ENCODE peak calls at places on chromosomes 2 and 18, in four cellular contexts. S is GM23338, F is HCT116, U is SK-N-SH. O is an unnamed sample.

GRCh38 chr2:88729061-88729745 is 37.7 kb downstream of the RPIA start:
- DNase-seq in S (no peak), F (no peak), U (no peak), O (no peak)

GRCh38 chr2:64675860-64676259 is 22.1 kb upstream of the SERTAD2 start:
- DNase-seq in S (no peak), F (no peak), U (no peak), O (peak; percentile 30)

GRCh38 chr18:6994053-6994452 is 123.5 kb downstream of the LAMA1 start:
- DNase-seq in S (no peak), F (no peak), U (no peak), O (peak; percentile 17)

GRCh38 chr2:118388771-118389170 is 300.5 kb downstream of the INSIG2 start:
- DNase-seq in S (no peak), F (no peak), U (no peak), O (no peak)

GRCh38 chr2:112688086-112688880 is 32.5 kb upstream of the NT5DC4 start:
- DNase-seq in S (no peak), F (no peak), U (no peak), O (no peak)

GRCh38 chr2:102753563-102754159 is 8.2 kb upstream of the TMEM182 start:
- DNase-seq in S (peak; percentile 74), F (peak; percentile 32), U (peak; percentile 18), O (peak; percentile 71)

GRCh38 chr2:203225423-203226039 is 13.3 kb upstream of the CYP20A1 start:
- DNase-seq in S (peak; percentile 58), F (peak; percentile 13), U (no peak), O (peak; percentile 17)

GRCh38 chr2:67251741-67252140 is 145.4 kb upstream of the ETAA1 start:
- DNase-seq in S (no peak), F (no peak), U (no peak), O (no peak)

GRCh38 chr18:12256946-12257345 is 2.8 kb downstream of the CIDEA start:
- DNase-seq in S (no peak), F (no peak), U (no peak), O (no peak)

GRCh38 chr2:234555616-234556249 is 58.9 kb upstream of the ARL4C start:
- DNase-seq in S (no peak), F (no peak), U (peak; percentile 33), O (no peak)

GRCh38 chr2:176891857-176892256 is 320.7 kb upstream of the HNRNPA3 start:
- DNase-seq in S (no peak), F (no peak), U (no peak), O (no peak)

GRCh38 chr2:157172866-157173578 is 84.5 kb upstream of the GALNT5 start:
- DNase-seq in S (no peak), F (no peak), U (no peak), O (no peak)

GRCh38 chr2:44479127-44479887 is 117.6 kb downstream of the CAMKMT start:
- DNase-seq in S (peak; percentile 93), F (peak; percentile 72), U (peak; percentile 81), O (peak; percentile 87)

GRCh38 chr2:177295479-177295878 is 31.0 kb upstream of the NFE2L2 start:
- DNase-seq in S (no peak), F (no peak), U (no peak), O (peak; percentile 34)

GRCh38 chr2:120264995-120265394 is 12.3 kb downstream of the RALB start:
- DNase-seq in S (no peak), F (no peak), U (no peak), O (no peak)

GRCh38 chr2:207694811-207695281 is 16.6 kb upstream of the CCNYL1 start:
- DNase-seq in S (no peak), F (no peak), U (no peak), O (no peak)

GRCh38 chr2:84788027-84788426 is 92.9 kb downstream of the TRABD2A start:
- DNase-seq in S (no peak), F (no peak), U (no peak), O (no peak)

GRCh38 chr2:237129625-237130263 is 44.1 kb downstream of the COPS8 start:
- DNase-seq in S (no peak), F (no peak), U (no peak), O (no peak)

GRCh38 chr2:31660165-31660564 is 79.4 kb upstream of the SRD5A2 start:
- DNase-seq in S (no peak), F (no peak), U (no peak), O (no peak)

DNA sequence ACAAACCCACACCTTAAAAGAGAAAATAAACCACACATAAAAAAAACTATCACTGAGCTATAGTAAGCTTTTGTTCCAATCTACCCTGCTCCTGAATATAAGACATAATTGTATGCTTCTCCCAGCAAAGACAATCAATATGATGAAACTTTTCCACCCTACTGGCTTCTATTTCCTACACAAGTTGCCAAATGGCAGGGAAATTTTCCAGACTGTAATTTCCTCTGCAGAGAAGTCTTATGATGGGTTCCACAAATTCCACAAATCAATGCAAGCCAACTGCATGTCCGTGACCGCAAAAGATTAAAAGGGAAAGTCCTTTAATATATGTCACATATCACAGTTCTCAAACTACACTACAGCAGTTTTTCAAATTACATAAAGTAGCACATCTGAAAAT is 61.3 kb downstream of the RPL31 start:
- DNase-seq in S (no peak), F (no peak), U (no peak), O (no peak)
- H3K4me1 ChIP-seq in S (no peaks in the 10 kb centered on the region), F (peaks cover 27% of the 10 kb centered on the region), U (peaks cover 6% of the 10 kb centered on the region), O (peaks cover 9% of the 10 kb centered on the region)

GRCh38 chr2:46275995-46276394 is 21.2 kb upstream of the EPAS1 start:
- DNase-seq in S (peak; percentile 74), F (no peak), U (no peak), O (no peak)
- TF ChIP-seq EZH2phosphoT487 in S (no peak), F (no peak), U (no peak), O (no peak)

GRCh38 chr2:221817878-221818277 is 245.8 kb upstream of the EPHA4 start:
- DNase-seq in S (no peak), F (no peak), U (no peak), O (no peak)
- H2AFZ ChIP-seq in S (peak overlapping the region; percentile 44), F (no peak overlapping the region), U (no peak overlapping the region), O (no peak overlapping the region)

GRCh38 chr2:101735166-101735533 is 37.6 kb downstream of the MAP4K4 start:
- DNase-seq in S (no peak), F (no peak), U (no peak), O (no peak)

GRCh38 chr2:101736233-101736632 is 38.7 kb downstream of the MAP4K4 start:
- DNase-seq in S (no peak), F (no peak), U (no peak), O (no peak)

GRCh38 chr2:101732773-101733256 is 35.3 kb downstream of the MAP4K4 start:
- DNase-seq in S (no peak), F (no peak), U (no peak), O (no peak)

GRCh38 chr2:101733257-101733993 is 35.9 kb downstream of the MAP4K4 start:
- DNase-seq in S (no peak), F (no peak), U (no peak), O (no peak)

DNA sequence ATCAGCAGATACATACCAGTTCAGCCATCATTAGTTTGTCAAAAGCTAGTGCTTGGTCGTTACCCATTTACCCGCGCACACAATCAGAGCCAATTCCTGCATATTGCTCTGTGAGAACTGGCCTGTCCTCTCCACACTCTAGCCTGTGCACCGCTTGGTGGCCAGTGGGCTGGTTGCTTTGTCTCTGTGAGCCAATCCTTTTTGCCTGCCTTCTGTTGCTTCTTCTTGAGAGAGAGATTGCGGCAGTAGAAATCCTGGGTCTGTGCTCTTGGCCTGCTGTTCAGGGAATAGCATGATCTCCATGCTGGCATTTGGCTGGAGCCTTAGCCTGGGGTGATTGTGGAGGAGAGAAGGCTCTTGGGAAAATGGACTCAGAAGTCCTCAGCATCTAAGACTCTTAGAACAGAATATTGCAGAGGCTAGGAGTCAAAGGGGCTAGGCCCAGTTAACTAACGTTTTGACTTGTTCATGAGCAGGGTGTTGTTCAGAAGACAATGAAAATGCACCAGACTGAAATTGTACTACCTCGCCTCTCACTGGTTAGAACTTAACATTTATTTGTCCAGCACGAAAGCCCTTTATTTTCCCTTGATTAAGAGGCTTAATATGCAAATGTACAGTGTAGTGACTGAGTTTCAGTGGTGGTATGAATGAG is 37.1 kb downstream of the MAP4K4 start:
- DNase-seq in S (no peak), F (no peak), U (no peak), O (no peak)
- H3K4me1 ChIP-seq in S (peaks cover 48% of the 10 kb centered on the region), F (peaks cover 4% of the 10 kb centered on the region), U (peaks cover 34% of the 10 kb centered on the region), O (peaks cover 36% of the 10 kb centered on the region)

DNA sequence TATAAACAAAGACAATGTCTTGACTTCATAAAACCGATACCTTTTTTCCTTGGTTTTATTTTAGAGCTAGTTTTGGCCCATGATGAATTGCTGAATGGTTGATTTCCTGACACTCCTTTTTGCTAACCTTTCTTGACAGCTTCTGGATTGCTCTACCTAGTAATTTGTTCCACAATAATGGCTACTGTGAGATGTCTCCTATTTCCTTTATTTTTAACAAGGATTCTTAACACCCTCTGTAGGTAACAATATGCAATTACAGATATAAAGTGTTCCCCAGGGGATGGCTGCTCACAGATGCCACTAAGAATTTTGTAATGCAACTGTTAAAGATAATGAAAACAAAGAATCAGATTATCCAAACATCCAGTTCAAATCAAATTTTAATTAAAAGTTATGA is 100.8 kb upstream of the ATP5MC3 start:
- DNase-seq in S (peak; percentile 68), F (peak; percentile 27), U (peak; percentile 64), O (peak; percentile 26)
- TF ChIP-seq EZH2phosphoT487 in S (no peak), F (no peak), U (no peak), O (no peak)

GRCh38 chr18:75472906-75473305 is 45.4 kb upstream of the SMIM21 start:
- DNase-seq in S (no peak), F (no peak), U (no peak), O (no peak)
- H2AFZ ChIP-seq in S (no peak overlapping the region), F (no peak overlapping the region), U (no peak overlapping the region), O (no peak overlapping the region)

DNA sequence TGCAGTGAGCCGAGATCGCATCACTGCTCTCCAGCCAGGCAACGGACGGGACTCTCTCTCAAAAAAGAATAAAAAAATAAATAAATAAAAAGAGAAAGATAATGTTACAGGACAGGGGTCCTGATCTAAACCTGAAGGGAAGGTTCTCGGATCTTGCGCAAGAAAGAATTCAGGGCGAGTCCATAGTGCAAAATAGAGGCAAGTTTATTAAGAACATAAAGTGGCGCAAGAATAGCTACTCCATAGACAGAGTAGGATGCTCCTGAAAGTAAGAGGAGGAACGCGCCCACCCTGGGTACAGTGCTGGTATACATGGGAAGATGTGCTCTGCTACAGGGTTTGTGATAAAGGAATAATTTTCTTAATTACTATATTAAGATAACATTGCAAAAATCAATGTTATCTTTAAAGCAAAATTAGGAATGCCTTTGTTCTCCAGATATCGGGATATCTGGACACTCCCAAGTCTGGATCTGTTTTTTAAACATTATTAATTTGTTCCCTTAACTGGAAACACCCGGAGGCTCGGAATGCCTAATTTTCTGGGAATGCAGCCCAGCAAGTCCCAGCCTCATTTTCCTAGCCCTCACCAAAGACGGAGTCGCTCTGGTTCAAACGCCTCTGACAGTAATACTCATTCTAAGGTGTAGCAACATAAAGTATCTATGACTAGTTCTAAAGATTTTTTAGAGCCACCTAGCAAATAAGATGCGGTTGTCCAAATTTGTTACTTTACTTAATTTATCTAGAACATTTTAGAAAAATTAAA is 38.8 kb downstream of the ACSL3 start:
- DNase-seq in S (no peak), F (no peak), U (no peak), O (no peak)
- H3K4me1 ChIP-seq in S (peaks cover 35% of the 10 kb centered on the region), F (no peaks in the 10 kb centered on the region), U (peaks cover 11% of the 10 kb centered on the region), O (peaks cover 5% of the 10 kb centered on the region)

O was measured in hepatocyte.